ENCODE peak calls at places on chromosomes 5 and 9, in ten cellular contexts. E is mesendoderm, P is A549, G is H9, Y is PC-3, S is HCT116, L is astrocyte, J is IMR-90, C is OCI-LY7, I is endothelial cell of umbilical vein. Q is an unnamed sample.

GRCh38 chr5:15383469-15383868 is 116.5 kb upstream of the FBXL7 start:
- DNase-seq in J (peak), E (peak), P (peak), Y (peak), S (no peak), L (peak), G (no peak), C (no peak), I (peak), Q (no peak)

GRCh38 chr5:43664641-43665040 is 61.7 kb downstream of the NNT start:
- DNase-seq in Y (no peak), P (no peak), E (no peak), C (no peak), J (peak), L (no peak), G (no peak), S (no peak), I (no peak), Q (peak)

GRCh38 chr9:117927354-117927753 is 223.2 kb downstream of the TLR4 start:
- DNase-seq in Y (no peak), J (no peak), S (no peak), L (no peak), G (peak), C (peak), E (peak), I (no peak), P (no peak), Q (no peak)

GRCh38 chr9:122382901-122383850 is 12.4 kb downstream of the PTGS1 start:
- DNase-seq in L (no peak), S (no peak), Y (no peak), J (peak), I (no peak), G (no peak), E (no peak), C (no peak), P (no peak), Q (peak)

GRCh38 chr5:35087971-35088370 is 40.2 kb upstream of the AGXT2 start:
- DNase-seq in I (no peak), E (no peak), S (no peak), P (no peak), L (peak), G (no peak), Y (peak), J (peak), C (no peak), Q (no peak)

GRCh38 chr9:81266086-81266485 is 423.3 kb downstream of the TLE1 start:
- DNase-seq in E (no peak), I (no peak), J (peak), G (no peak), L (peak), P (no peak), C (no peak), S (no peak), Y (no peak), Q (no peak)

GRCh38 chr5:1295650-1296037 is 776 bp upstream of the TERT start:
- DNase-seq in J (no peak), S (no peak), P (no peak), C (no peak), E (no peak), Y (no peak), L (no peak), I (no peak), G (no peak), Q (peak)

GRCh38 chr9:16830806-16831205 is 39.7 kb downstream of the BNC2 start:
- DNase-seq in Y (no peak), I (no peak), P (no peak), J (no peak), L (no peak), C (no peak), E (no peak), G (no peak), S (no peak), Q (peak)

GRCh38 chr5:114648940-114649339 is 287.1 kb downstream of the KCNN2 start:
- DNase-seq in P (no peak), Y (no peak), G (no peak), E (no peak), C (no peak), I (no peak), S (no peak), L (no peak), J (no peak), Q (no peak)

GRCh38 chr9:95627802-95628201 is 111.0 kb upstream of the PTCH1 start:
- DNase-seq in I (peak), Y (no peak), J (no peak), E (peak), S (no peak), G (no peak), P (no peak), C (no peak), L (peak), Q (no peak)

GRCh38 chr5:150491876-150492275 is 16.1 kb upstream of the NDST1 start:
- DNase-seq in G (no peak), C (no peak), P (no peak), Y (no peak), I (no peak), J (no peak), L (no peak), S (no peak), E (no peak), Q (no peak)
- H3K4me2 ChIP-seq in G (no peak), C (peak), P (peak), Y (peak), I (no peak), J (peak), L (peak), S (no peak), E (no peak), Q (no peak)

GRCh38 chr5:141681295-141681694 is 735 bp downstream of the ARAP3 start:
- DNase-seq in L (no peak), E (no peak), J (no peak), G (no peak), P (no peak), I (no peak), Y (no peak), S (no peak), C (no peak), Q (no peak)

GRCh38 chr5:141680751-141681201 is 1.3 kb downstream of the ARAP3 start:
- DNase-seq in P (no peak), E (peak), S (no peak), J (peak), L (peak), C (no peak), G (peak), Y (peak), I (peak), Q (peak)

GRCh38 chr5:141677415-141677814 is 4.6 kb downstream of the ARAP3 start:
- DNase-seq in P (no peak), Y (peak), L (no peak), C (peak), J (no peak), G (peak), S (no peak), I (peak), E (peak), Q (no peak)

GRCh38 chr5:141681695-141682641 is at the start of gene ARAP3:
- DNase-seq in L (peak), I (peak), C (no peak), E (peak), S (peak), G (peak), Y (peak), P (peak), J (peak), Q (peak)

DNA sequence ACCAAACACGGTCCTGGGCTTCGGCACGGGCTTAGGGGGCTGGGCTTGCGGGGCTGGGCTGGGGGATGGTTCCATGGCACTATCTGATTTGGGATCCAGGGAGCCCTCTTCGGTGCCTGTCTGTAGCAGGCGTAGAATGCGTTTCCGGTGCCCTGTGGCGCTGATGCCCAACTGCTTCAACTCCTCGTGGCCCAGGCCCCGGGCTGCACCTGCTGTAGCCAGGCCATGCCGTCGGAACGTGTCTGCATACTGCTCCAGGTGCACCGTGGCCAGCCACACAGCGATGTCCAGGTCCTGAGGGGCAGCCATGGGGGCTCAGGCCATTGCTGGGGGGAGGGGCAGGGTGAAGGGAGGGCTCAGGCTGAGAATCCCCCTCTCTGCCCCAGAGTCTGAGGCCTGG is 1.9 kb downstream of the ARAP3 start:
- DNase-seq in C (no peak), Y (no peak), L (no peak), P (no peak), J (no peak), E (no peak), S (no peak), I (no peak), G (no peak), Q (peak)
- H3K4me2 ChIP-seq in C (no peak), Y (peak), L (peak), P (no peak), J (no peak), E (peak), S (peak), I (peak), G (no peak), Q (no peak)

DNA sequence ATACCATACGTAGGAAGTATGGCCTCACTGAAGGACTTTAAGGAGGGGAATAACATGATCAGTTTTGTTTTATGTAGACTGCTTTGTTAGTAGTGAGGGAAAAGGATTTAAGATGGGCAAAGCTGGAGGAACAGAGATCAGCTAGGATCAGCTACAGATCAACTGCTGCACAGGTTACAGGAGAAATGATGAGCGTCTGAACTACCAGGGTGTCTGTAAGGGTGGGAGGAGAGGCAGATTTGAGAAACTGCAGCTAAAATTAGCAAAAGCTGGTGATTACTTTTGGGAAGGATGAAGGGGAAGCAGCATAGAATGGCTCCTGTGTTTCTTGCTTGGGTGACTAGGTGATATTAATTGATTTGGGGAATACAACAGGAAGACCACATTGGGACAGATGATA is 39.3 kb downstream of the VCP start:
- DNase-seq in I (no peak), J (no peak), C (no peak), Y (no peak), S (no peak), P (no peak), E (no peak), L (no peak), G (no peak), Q (no peak)
- H3K4me2 ChIP-seq in I (no peak), J (no peak), C (no peak), Y (no peak), S (no peak), P (no peak), E (no peak), L (no peak), G (no peak), Q (no peak)

GRCh38 chr9:72383978-72384709 is 19.1 kb upstream of the ZFAND5 start:
- DNase-seq in S (no peak), I (no peak), C (no peak), Y (peak), G (no peak), L (peak), E (no peak), J (peak), P (peak), Q (peak)
- H3K4me2 ChIP-seq in S (no peak), I (no peak), C (no peak), Y (no peak), G (no peak), L (peak), E (no peak), J (peak), P (peak), Q (peak)

GRCh38 chr9:99185328-99185632 is 36.5 kb downstream of the ALG2 start:
- DNase-seq in P (no peak), I (no peak), S (no peak), C (no peak), E (no peak), L (no peak), J (no peak), G (no peak), Y (no peak), Q (no peak)

GRCh38 chr9:99184427-99185327 is 37.1 kb downstream of the ALG2 start:
- DNase-seq in I (peak), L (peak), G (peak), S (peak), E (peak), J (peak), Y (peak), P (peak), C (peak), Q (peak)

GRCh38 chr9:99183616-99184015 is 38.1 kb downstream of the ALG2 start:
- DNase-seq in S (no peak), J (no peak), P (no peak), C (no peak), I (no peak), G (no peak), L (no peak), Y (no peak), E (no peak), Q (no peak)

GRCh38 chr9:99185904-99186303 is 35.8 kb downstream of the ALG2 start:
- DNase-seq in I (no peak), E (no peak), Y (no peak), S (no peak), J (no peak), C (no peak), L (no peak), P (no peak), G (no peak), Q (no peak)

GRCh38 chr9:99184073-99184426 is 37.7 kb downstream of the ALG2 start:
- DNase-seq in I (no peak), E (no peak), P (no peak), L (no peak), G (no peak), J (no peak), C (no peak), Y (no peak), S (no peak), Q (no peak)
- H3K4me2 ChIP-seq in I (no peak), E (no peak), P (no peak), L (no peak), G (no peak), J (no peak), C (no peak), Y (no peak), S (no peak), Q (no peak)

GRCh38 chr5:59767753-59768159 is 125.8 kb downstream of the PDE4D start:
- DNase-seq in S (no peak), G (no peak), C (no peak), E (no peak), P (no peak), L (peak), J (no peak), I (peak), Y (no peak), Q (no peak)

GRCh38 chr5:59769041-59769360 is 124.5 kb downstream of the PDE4D start:
- DNase-seq in E (no peak), S (no peak), P (no peak), G (no peak), C (no peak), L (no peak), I (no peak), J (no peak), Y (no peak), Q (no peak)

GRCh38 chr5:59769832-59770231 is 123.7 kb downstream of the PDE4D start:
- DNase-seq in G (no peak), S (no peak), I (no peak), P (no peak), E (no peak), L (peak), Y (peak), J (no peak), C (no peak), Q (peak)

GRCh38 chr5:59766394-59766793 is 127.1 kb downstream of the PDE4D start:
- DNase-seq in I (peak), J (no peak), S (no peak), G (no peak), P (peak), E (no peak), Y (no peak), L (no peak), C (no peak), Q (no peak)

DNA sequence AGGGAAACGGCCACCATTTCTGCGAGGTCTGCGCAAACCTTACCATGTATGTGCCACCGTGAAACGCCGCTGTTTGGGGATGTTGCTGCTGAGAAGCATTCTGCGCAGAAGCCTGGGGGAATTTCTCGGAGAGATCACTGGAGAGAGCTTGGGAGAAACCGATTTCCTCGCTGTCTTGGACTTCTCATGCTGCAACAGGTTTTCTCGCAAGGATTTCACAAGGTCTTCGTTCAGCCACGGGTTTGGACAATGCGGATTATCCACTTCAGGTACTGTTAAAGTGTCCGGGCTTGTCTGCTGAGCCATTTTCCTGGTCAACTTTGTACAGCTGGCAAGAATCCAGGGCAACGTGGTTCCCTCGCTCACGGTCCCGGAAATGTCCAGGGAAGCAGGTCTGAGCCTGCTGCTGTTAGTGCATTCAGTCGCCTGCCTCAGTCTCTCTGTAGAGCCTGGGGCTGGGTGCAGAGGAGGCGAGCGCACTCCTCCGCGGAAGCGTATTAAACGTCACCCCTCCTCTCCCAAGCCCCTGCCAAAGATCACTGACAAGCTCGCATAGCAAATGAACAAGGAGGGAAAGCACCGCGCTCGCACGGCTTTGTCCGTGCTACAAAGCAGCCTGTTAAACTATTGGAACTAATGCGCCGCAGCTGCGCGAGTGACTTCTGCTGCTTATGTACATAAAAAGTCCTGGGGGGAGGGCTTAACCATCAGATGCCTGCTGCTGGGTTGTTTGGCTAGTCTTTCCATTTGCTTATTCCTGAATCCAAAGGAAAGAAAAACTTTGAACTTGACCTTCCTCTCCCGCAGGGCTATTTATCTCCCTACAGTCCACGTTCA is 125.1 kb downstream of the PDE4D start:
- DNase-seq in E (peak), S (no peak), Y (peak), I (peak), G (peak), J (peak), C (no peak), L (peak), P (peak), Q (no peak)
- H3K4me2 ChIP-seq in E (peak), S (no peak), Y (peak), I (peak), G (peak), J (peak), C (no peak), L (peak), P (peak), Q (peak)

Q was measured in osteoblast.